ENCODE peak calls at places on chromosomes 13 and 19, in four cellular contexts. One of them, this sample, is unnamed.

GRCh38 chr13:112143753-112144615 is 77.0 kb downstream of the SOX1 start:
- DNase-seq in NCI-H69: no peak
- DNase-seq in GM19239: no peak
- DNase-seq in GM23338: no peak
- DNase-seq in this sample: peak

GRCh38 chr19:51066816-51067215 is 1.9 kb upstream of the KLK13 start:
- DNase-seq in NCI-H69: no peak
- DNase-seq in GM19239: no peak
- DNase-seq in GM23338: no peak
- DNase-seq in this sample: no peak

GRCh38 chr13:24741016-24741662 is 22.8 kb upstream of the RNF17 start:
- DNase-seq in NCI-H69: peak
- DNase-seq in GM19239: no peak
- DNase-seq in GM23338: peak
- DNase-seq in this sample: no peak

GRCh38 chr13:48772908-48773307 is 119.2 kb downstream of the CYSLTR2 start:
- DNase-seq in NCI-H69: no peak
- DNase-seq in GM19239: no peak
- DNase-seq in GM23338: no peak
- DNase-seq in this sample: no peak

GRCh38 chr13:48579167-48579918 is 46.5 kb upstream of the RCBTB2 start:
- DNase-seq in NCI-H69: peak
- DNase-seq in GM19239: no peak
- DNase-seq in GM23338: no peak
- DNase-seq in this sample: no peak

GRCh38 chr19:45677351-45678230 is 9.6 kb downstream of the GIPR start:
- DNase-seq in NCI-H69: peak
- DNase-seq in GM19239: peak
- DNase-seq in GM23338: peak
- DNase-seq in this sample: peak

GRCh38 chr19:17496337-17496997 is 15.0 kb upstream of the PGLS start:
- DNase-seq in NCI-H69: peak
- DNase-seq in GM19239: peak
- DNase-seq in GM23338: peak
- DNase-seq in this sample: peak

GRCh38 chr19:47296036-47296435 is 13.6 kb upstream of the C5AR1 start:
- DNase-seq in NCI-H69: peak
- DNase-seq in GM19239: peak
- DNase-seq in GM23338: peak
- DNase-seq in this sample: peak

GRCh38 chr13:44030615-44031014 is 150.9 kb downstream of the LACC1 start:
- DNase-seq in NCI-H69: no peak
- DNase-seq in GM19239: no peak
- DNase-seq in GM23338: no peak
- DNase-seq in this sample: no peak

GRCh38 chr13:48126944-48127814 is 32.3 kb upstream of the MED4 start:
- DNase-seq in NCI-H69: peak
- DNase-seq in GM19239: peak
- DNase-seq in GM23338: peak
- DNase-seq in this sample: no peak

GRCh38 chr19:46722421-46723022 is 5.6 kb upstream of the PRKD2 start:
- DNase-seq in NCI-H69: no peak
- DNase-seq in GM19239: no peak
- DNase-seq in GM23338: no peak
- DNase-seq in this sample: peak

GRCh38 chr19:5031231-5032100 is 62.6 kb downstream of the KDM4B start:
- DNase-seq in NCI-H69: peak
- DNase-seq in GM19239: peak
- DNase-seq in GM23338: peak
- DNase-seq in this sample: peak

GRCh38 chr13:39590466-39591036 is 12.4 kb downstream of the LHFPL6 start:
- DNase-seq in NCI-H69: peak
- DNase-seq in GM19239: no peak
- DNase-seq in GM23338: no peak
- DNase-seq in this sample: no peak

GRCh38 chr13:62014299-62014698 is 598.6 kb upstream of the PCDH20 start:
- DNase-seq in NCI-H69: peak
- DNase-seq in GM19239: no peak
- DNase-seq in GM23338: peak
- DNase-seq in this sample: no peak

GRCh38 chr13:46166947-46167610 is 14.9 kb downstream of the LCP1 start:
- DNase-seq in NCI-H69: no peak
- DNase-seq in GM19239: no peak
- DNase-seq in GM23338: peak
- DNase-seq in this sample: no peak

GRCh38 chr13:79405501-79405830 is 589 bp downstream of the RBM26 start:
- DNase-seq in NCI-H69: peak
- DNase-seq in GM19239: no peak
- DNase-seq in GM23338: peak
- DNase-seq in this sample: no peak

GRCh38 chr19:8635422-8635821 is 5.0 kb downstream of the NFILZ start:
- DNase-seq in NCI-H69: no peak
- DNase-seq in GM19239: no peak
- DNase-seq in GM23338: no peak
- DNase-seq in this sample: no peak

GRCh38 chr19:3931041-3931440 is 1.8 kb upstream of the NMRK2 start:
- DNase-seq in NCI-H69: no peak
- DNase-seq in GM19239: no peak
- DNase-seq in GM23338: no peak
- DNase-seq in this sample: no peak

GRCh38 chr19:38046254-38047047 is 139.4 kb downstream of the SIPA1L3 start:
- DNase-seq in NCI-H69: no peak
- DNase-seq in GM19239: no peak
- DNase-seq in GM23338: no peak
- DNase-seq in this sample: peak

GRCh38 chr19:32063601-32064000 is 281.8 kb upstream of the ZNF507 start:
- DNase-seq in NCI-H69: no peak
- DNase-seq in GM19239: no peak
- DNase-seq in GM23338: no peak
- DNase-seq in this sample: no peak

GRCh38 chr19:13606156-13606555 is 99.9 kb upstream of the CACNA1A start:
- DNase-seq in NCI-H69: no peak
- DNase-seq in GM19239: no peak
- DNase-seq in GM23338: no peak
- DNase-seq in this sample: peak

GRCh38 chr19:23772668-23773063 is 14.0 kb upstream of the ZNF681 start:
- DNase-seq in NCI-H69: no peak
- DNase-seq in GM19239: no peak
- DNase-seq in GM23338: no peak
- DNase-seq in this sample: no peak

GRCh38 chr19:45607071-45608029 is 5.3 kb upstream of the GPR4 start:
- DNase-seq in NCI-H69: peak
- DNase-seq in GM19239: peak
- DNase-seq in GM23338: peak
- DNase-seq in this sample: peak

GRCh38 chr19:3507371-3508120 is 1.4 kb downstream of the FZR1 start:
- DNase-seq in NCI-H69: peak
- DNase-seq in GM19239: no peak
- DNase-seq in GM23338: peak
- DNase-seq in this sample: peak

GRCh38 chr19:43984687-43985000 is 656 bp downstream of the ZNF155 start:
- DNase-seq in NCI-H69: no peak
- DNase-seq in GM19239: no peak
- DNase-seq in GM23338: no peak
- DNase-seq in this sample: peak

GRCh38 chr19:39409886-39410619 is 2.4 kb upstream of the PLEKHG2 start:
- DNase-seq in NCI-H69: peak
- DNase-seq in GM19239: no peak
- DNase-seq in GM23338: peak
- DNase-seq in this sample: peak

GRCh38 chr13:50094615-50095293 is 79.5 kb downstream of the KCNRG start:
- DNase-seq in NCI-H69: no peak
- DNase-seq in GM19239: no peak
- DNase-seq in GM23338: no peak
- DNase-seq in this sample: no peak

GRCh38 chr13:73945871-73946270 is 188.3 kb downstream of the KLF12 start:
- DNase-seq in NCI-H69: no peak
- DNase-seq in GM19239: no peak
- DNase-seq in GM23338: peak
- DNase-seq in this sample: no peak

GRCh38 chr19:57324992-57325391 is 4.7 kb downstream of the ZNF543 start:
- DNase-seq in NCI-H69: no peak
- DNase-seq in GM19239: no peak
- DNase-seq in GM23338: no peak
- DNase-seq in this sample: no peak

GRCh38 chr19:2039082-2039958 is 11.7 kb downstream of the MKNK2 start:
- DNase-seq in NCI-H69: no peak
- DNase-seq in GM19239: no peak
- DNase-seq in GM23338: no peak
- DNase-seq in this sample: peak

GRCh38 chr19:28859811-28860210 is 353.1 kb downstream of the UQCRFS1 start:
- DNase-seq in NCI-H69: no peak
- DNase-seq in GM19239: no peak
- DNase-seq in GM23338: no peak
- DNase-seq in this sample: no peak

GRCh38 chr19:43380771-43381386 is 27.4 kb downstream of the CD177 start:
- DNase-seq in NCI-H69: peak
- DNase-seq in GM19239: no peak
- DNase-seq in GM23338: no peak
- DNase-seq in this sample: no peak

GRCh38 chr13:21242236-21242635 is 65.8 kb downstream of the MRPL57 start:
- DNase-seq in NCI-H69: no peak
- DNase-seq in GM19239: no peak
- DNase-seq in GM23338: peak
- DNase-seq in this sample: no peak

GRCh38 chr13:31011193-31011860 is 78.9 kb downstream of the TEX26 start:
- DNase-seq in NCI-H69: peak
- DNase-seq in GM19239: no peak
- DNase-seq in GM23338: peak
- DNase-seq in this sample: no peak

GRCh38 chr19:54594737-54595136 is 1.3 kb downstream of the LILRA1 start:
- DNase-seq in NCI-H69: no peak
- DNase-seq in GM19239: no peak
- DNase-seq in GM23338: no peak
- DNase-seq in this sample: no peak

GRCh38 chr13:26971990-26972888 is 199.4 kb downstream of the USP12 start:
- DNase-seq in NCI-H69: peak
- DNase-seq in GM19239: peak
- DNase-seq in GM23338: peak
- DNase-seq in this sample: peak

GRCh38 chr19:12802267-12803106 is 618 bp downstream of the THSD8 start:
- DNase-seq in NCI-H69: no peak
- DNase-seq in GM19239: no peak
- DNase-seq in GM23338: no peak
- DNase-seq in this sample: no peak

This sample was measured in spleen.